ENCODE peak calls at places on chromosomes 2 and 18, in ten cellular contexts. One of them, this sample, is unnamed.

GRCh38 chr2:8541223-8541622 is 140.6 kb upstream of the ID2 start:
- DNase-seq in adrenal gland: no peak
- DNase-seq in gastrocnemius medialis: no peak
- DNase-seq in right lobe of liver: no peak
- DNase-seq in prostate gland: no peak
- DNase-seq in uterus: no peak
- DNase-seq in body of pancreas: no peak
- DNase-seq in A549: no peak
- DNase-seq in upper lobe of left lung: no peak
- DNase-seq in heart left ventricle: no peak
- DNase-seq in this sample: no peak

GRCh38 chr2:88831792-88832248 is 140.3 kb downstream of the RPIA start:
- DNase-seq in adrenal gland: peak; percentile 24
- DNase-seq in gastrocnemius medialis: no peak
- DNase-seq in heart left ventricle: peak; percentile 76
- DNase-seq in prostate gland: no peak
- DNase-seq in uterus: no peak
- DNase-seq in upper lobe of left lung: peak; percentile 54
- DNase-seq in A549: peak; percentile 66
- DNase-seq in body of pancreas: peak; percentile 42
- DNase-seq in right lobe of liver: peak; percentile 47
- DNase-seq in this sample: no peak

GRCh38 chr18:72867721-72868665 is at the start of gene NETO1:
- DNase-seq in heart left ventricle: no peak
- DNase-seq in upper lobe of left lung: peak; percentile 77
- DNase-seq in uterus: no peak
- DNase-seq in right lobe of liver: no peak
- DNase-seq in adrenal gland: no peak
- DNase-seq in A549: no peak
- DNase-seq in prostate gland: no peak
- DNase-seq in body of pancreas: no peak
- DNase-seq in gastrocnemius medialis: no peak
- DNase-seq in this sample: no peak

GRCh38 chr2:67790622-67791021 is 272.2 kb downstream of the C1D start:
- DNase-seq in A549: no peak
- DNase-seq in gastrocnemius medialis: no peak
- DNase-seq in heart left ventricle: no peak
- DNase-seq in uterus: no peak
- DNase-seq in body of pancreas: no peak
- DNase-seq in adrenal gland: no peak
- DNase-seq in prostate gland: no peak
- DNase-seq in upper lobe of left lung: no peak
- DNase-seq in right lobe of liver: no peak
- DNase-seq in this sample: no peak

GRCh38 chr2:233460726-233461431 is 105.7 kb downstream of the USP40 start:
- DNase-seq in uterus: no peak
- DNase-seq in heart left ventricle: no peak
- DNase-seq in prostate gland: peak; percentile 44
- DNase-seq in adrenal gland: no peak
- DNase-seq in A549: no peak
- DNase-seq in gastrocnemius medialis: peak; percentile 77
- DNase-seq in upper lobe of left lung: peak; percentile 81
- DNase-seq in right lobe of liver: peak; percentile 15
- DNase-seq in body of pancreas: no peak
- DNase-seq in this sample: no peak

GRCh38 chr2:234258562-234259141 is 208.2 kb downstream of the SPP2 start:
- DNase-seq in body of pancreas: no peak
- DNase-seq in upper lobe of left lung: no peak
- DNase-seq in right lobe of liver: no peak
- DNase-seq in gastrocnemius medialis: no peak
- DNase-seq in adrenal gland: no peak
- DNase-seq in heart left ventricle: no peak
- DNase-seq in A549: no peak
- DNase-seq in prostate gland: no peak
- DNase-seq in uterus: no peak
- DNase-seq in this sample: no peak

GRCh38 chr2:127589876-127590275 is 54.4 kb downstream of the MYO7B start:
- DNase-seq in gastrocnemius medialis: no peak
- DNase-seq in heart left ventricle: no peak
- DNase-seq in body of pancreas: no peak
- DNase-seq in A549: no peak
- DNase-seq in upper lobe of left lung: no peak
- DNase-seq in right lobe of liver: no peak
- DNase-seq in prostate gland: no peak
- DNase-seq in adrenal gland: no peak
- DNase-seq in uterus: no peak
- DNase-seq in this sample: no peak

GRCh38 chr2:168336786-168337388 is 89.5 kb upstream of the STK39 start:
- DNase-seq in upper lobe of left lung: no peak
- DNase-seq in uterus: no peak
- DNase-seq in heart left ventricle: no peak
- DNase-seq in right lobe of liver: peak; percentile 56
- DNase-seq in prostate gland: peak; percentile 56
- DNase-seq in body of pancreas: peak; percentile 84
- DNase-seq in adrenal gland: no peak
- DNase-seq in gastrocnemius medialis: no peak
- DNase-seq in A549: peak; percentile 55
- DNase-seq in this sample: no peak

GRCh38 chr18:6820314-6820713 is 90.8 kb downstream of the ARHGAP28 start:
- DNase-seq in prostate gland: no peak
- DNase-seq in right lobe of liver: no peak
- DNase-seq in adrenal gland: no peak
- DNase-seq in upper lobe of left lung: no peak
- DNase-seq in gastrocnemius medialis: no peak
- DNase-seq in body of pancreas: no peak
- DNase-seq in heart left ventricle: no peak
- DNase-seq in uterus: no peak
- DNase-seq in A549: no peak
- DNase-seq in this sample: no peak

GRCh38 chr2:61011649-61012048 is 5.9 kb upstream of the PEX13 start:
- DNase-seq in gastrocnemius medialis: peak; percentile 49
- DNase-seq in uterus: no peak
- DNase-seq in upper lobe of left lung: no peak
- DNase-seq in adrenal gland: no peak
- DNase-seq in right lobe of liver: no peak
- DNase-seq in heart left ventricle: no peak
- DNase-seq in prostate gland: no peak
- DNase-seq in body of pancreas: no peak
- DNase-seq in A549: no peak
- DNase-seq in this sample: no peak

GRCh38 chr18:49447810-49448745 is 12.4 kb downstream of the DYM start:
- DNase-seq in body of pancreas: no peak
- DNase-seq in uterus: no peak
- DNase-seq in heart left ventricle: no peak
- DNase-seq in A549: peak; percentile 71
- DNase-seq in upper lobe of left lung: no peak
- DNase-seq in adrenal gland: no peak
- DNase-seq in right lobe of liver: no peak
- DNase-seq in gastrocnemius medialis: no peak
- DNase-seq in prostate gland: peak; percentile 40
- DNase-seq in this sample: no peak

GRCh38 chr2:12227941-12228608 is 481.6 kb downstream of the LPIN1 start:
- DNase-seq in adrenal gland: no peak
- DNase-seq in upper lobe of left lung: no peak
- DNase-seq in heart left ventricle: no peak
- DNase-seq in A549: no peak
- DNase-seq in uterus: no peak
- DNase-seq in right lobe of liver: no peak
- DNase-seq in gastrocnemius medialis: no peak
- DNase-seq in prostate gland: no peak
- DNase-seq in body of pancreas: no peak
- DNase-seq in this sample: no peak

GRCh38 chr2:892892-893291 is 57.8 kb upstream of the SNTG2 start:
- DNase-seq in right lobe of liver: no peak
- DNase-seq in adrenal gland: no peak
- DNase-seq in prostate gland: no peak
- DNase-seq in uterus: no peak
- DNase-seq in gastrocnemius medialis: no peak
- DNase-seq in upper lobe of left lung: no peak
- DNase-seq in body of pancreas: no peak
- DNase-seq in heart left ventricle: no peak
- DNase-seq in A549: no peak
- DNase-seq in this sample: no peak

GRCh38 chr2:78982638-78983330 is 42.7 kb upstream of the REG3G start:
- DNase-seq in prostate gland: no peak
- DNase-seq in right lobe of liver: no peak
- DNase-seq in uterus: no peak
- DNase-seq in A549: no peak
- DNase-seq in upper lobe of left lung: no peak
- DNase-seq in adrenal gland: no peak
- DNase-seq in gastrocnemius medialis: no peak
- DNase-seq in body of pancreas: no peak
- DNase-seq in heart left ventricle: no peak
- DNase-seq in this sample: no peak

GRCh38 chr2:78980871-78981270 is 44.6 kb upstream of the REG3G start:
- DNase-seq in adrenal gland: no peak
- DNase-seq in gastrocnemius medialis: no peak
- DNase-seq in upper lobe of left lung: no peak
- DNase-seq in A549: no peak
- DNase-seq in heart left ventricle: no peak
- DNase-seq in right lobe of liver: no peak
- DNase-seq in prostate gland: no peak
- DNase-seq in body of pancreas: no peak
- DNase-seq in uterus: no peak
- DNase-seq in this sample: no peak

GRCh38 chr2:78978340-78978739 is 47.2 kb upstream of the REG3G start:
- DNase-seq in heart left ventricle: no peak
- DNase-seq in A549: no peak
- DNase-seq in gastrocnemius medialis: no peak
- DNase-seq in right lobe of liver: no peak
- DNase-seq in adrenal gland: no peak
- DNase-seq in body of pancreas: no peak
- DNase-seq in prostate gland: no peak
- DNase-seq in upper lobe of left lung: no peak
- DNase-seq in uterus: no peak
- DNase-seq in this sample: no peak

GRCh38 chr2:78977661-78978145 is 47.8 kb upstream of the REG3G start:
- DNase-seq in prostate gland: no peak
- DNase-seq in gastrocnemius medialis: no peak
- DNase-seq in upper lobe of left lung: no peak
- DNase-seq in right lobe of liver: no peak
- DNase-seq in body of pancreas: no peak
- DNase-seq in heart left ventricle: no peak
- DNase-seq in uterus: no peak
- DNase-seq in A549: no peak
- DNase-seq in adrenal gland: no peak
- DNase-seq in this sample: no peak

GRCh38 chr2:78979380-78980238 is 45.9 kb upstream of the REG3G start:
- DNase-seq in body of pancreas: peak; percentile 61
- DNase-seq in gastrocnemius medialis: no peak
- DNase-seq in prostate gland: no peak
- DNase-seq in A549: peak; percentile 42
- DNase-seq in right lobe of liver: no peak
- DNase-seq in adrenal gland: peak; percentile 48
- DNase-seq in uterus: no peak
- DNase-seq in upper lobe of left lung: no peak
- DNase-seq in heart left ventricle: no peak
- DNase-seq in this sample: no peak
- TF ChIP-seq CTCF in body of pancreas: peak; percentile 75
- TF ChIP-seq CTCF in gastrocnemius medialis: peak; percentile 57
- TF ChIP-seq CTCF in prostate gland: peak; percentile 48
- TF ChIP-seq CTCF in A549: peak; percentile 60
- TF ChIP-seq CTCF in right lobe of liver: peak; percentile 37
- TF ChIP-seq CTCF in adrenal gland: peak; percentile 50
- TF ChIP-seq CTCF in uterus: peak; percentile 36
- TF ChIP-seq CTCF in upper lobe of left lung: peak; percentile 20
- TF ChIP-seq CTCF in heart left ventricle: no peak
- TF ChIP-seq CTCF in this sample: no peak

GRCh38 chr2:96485751-96486643 is 19.2 kb downstream of the NEURL3 start:
- DNase-seq in upper lobe of left lung: peak; percentile 87
- DNase-seq in prostate gland: peak; percentile 72
- DNase-seq in heart left ventricle: peak; percentile 81
- DNase-seq in uterus: peak; percentile 59
- DNase-seq in body of pancreas: peak; percentile 75
- DNase-seq in right lobe of liver: peak; percentile 79
- DNase-seq in A549: no peak
- DNase-seq in adrenal gland: peak; percentile 86
- DNase-seq in gastrocnemius medialis: no peak
- DNase-seq in this sample: no peak
- TF ChIP-seq POLR2A in upper lobe of left lung: no peak
- TF ChIP-seq POLR2A in prostate gland: peak; percentile 64
- TF ChIP-seq POLR2A in heart left ventricle: peak; percentile 69
- TF ChIP-seq POLR2A in uterus: peak; percentile 61
- TF ChIP-seq POLR2A in body of pancreas: peak; percentile 84
- TF ChIP-seq POLR2A in right lobe of liver: peak; percentile 46
- TF ChIP-seq POLR2A in A549: no peak
- TF ChIP-seq POLR2A in adrenal gland: peak; percentile 10
- TF ChIP-seq POLR2A in gastrocnemius medialis: peak; percentile 32
- TF ChIP-seq POLR2A in this sample: peak; percentile 28

GRCh38 chr2:100041385-100041784 is 101.0 kb downstream of the AFF3 start:
- DNase-seq in gastrocnemius medialis: no peak
- DNase-seq in right lobe of liver: no peak
- DNase-seq in A549: no peak
- DNase-seq in heart left ventricle: no peak
- DNase-seq in uterus: no peak
- DNase-seq in body of pancreas: no peak
- DNase-seq in adrenal gland: no peak
- DNase-seq in upper lobe of left lung: no peak
- DNase-seq in prostate gland: no peak
- DNase-seq in this sample: no peak

GRCh38 chr2:100042559-100042958 is 99.8 kb downstream of the AFF3 start:
- DNase-seq in heart left ventricle: no peak
- DNase-seq in upper lobe of left lung: no peak
- DNase-seq in A549: no peak
- DNase-seq in adrenal gland: no peak
- DNase-seq in uterus: no peak
- DNase-seq in right lobe of liver: no peak
- DNase-seq in gastrocnemius medialis: no peak
- DNase-seq in body of pancreas: no peak
- DNase-seq in prostate gland: no peak
- DNase-seq in this sample: no peak

GRCh38 chr2:100043246-100043890 is 99.0 kb downstream of the AFF3 start:
- DNase-seq in heart left ventricle: no peak
- DNase-seq in adrenal gland: no peak
- DNase-seq in gastrocnemius medialis: no peak
- DNase-seq in prostate gland: no peak
- DNase-seq in uterus: no peak
- DNase-seq in body of pancreas: no peak
- DNase-seq in A549: no peak
- DNase-seq in upper lobe of left lung: no peak
- DNase-seq in right lobe of liver: no peak
- DNase-seq in this sample: no peak

GRCh38 chr2:100043891-100044255 is 98.5 kb downstream of the AFF3 start:
- DNase-seq in gastrocnemius medialis: no peak
- DNase-seq in body of pancreas: no peak
- DNase-seq in upper lobe of left lung: no peak
- DNase-seq in right lobe of liver: no peak
- DNase-seq in A549: no peak
- DNase-seq in prostate gland: no peak
- DNase-seq in uterus: no peak
- DNase-seq in adrenal gland: no peak
- DNase-seq in heart left ventricle: no peak
- DNase-seq in this sample: no peak

GRCh38 chr2:100041946-100042345 is 100.4 kb downstream of the AFF3 start:
- DNase-seq in right lobe of liver: no peak
- DNase-seq in upper lobe of left lung: peak; percentile 32
- DNase-seq in uterus: no peak
- DNase-seq in prostate gland: no peak
- DNase-seq in adrenal gland: no peak
- DNase-seq in heart left ventricle: no peak
- DNase-seq in body of pancreas: no peak
- DNase-seq in gastrocnemius medialis: no peak
- DNase-seq in A549: no peak
- DNase-seq in this sample: no peak
- H3K27ac ChIP-seq in right lobe of liver: no peak overlapping the region
- H3K27ac ChIP-seq in upper lobe of left lung: no peak overlapping the region
- H3K27ac ChIP-seq in uterus: no peak overlapping the region
- H3K27ac ChIP-seq in prostate gland: no peak overlapping the region
- H3K27ac ChIP-seq in adrenal gland: no peak overlapping the region
- H3K27ac ChIP-seq in heart left ventricle: no peak overlapping the region
- H3K27ac ChIP-seq in body of pancreas: no peak overlapping the region
- H3K27ac ChIP-seq in gastrocnemius medialis: no peak overlapping the region
- H3K27ac ChIP-seq in A549: no peak overlapping the region
- H3K27ac ChIP-seq in this sample: no peak overlapping the region

GRCh38 chr18:79371536-79372210 is 24.1 kb upstream of the NFATC1 start:
- DNase-seq in gastrocnemius medialis: no peak
- DNase-seq in uterus: no peak
- DNase-seq in right lobe of liver: no peak
- DNase-seq in upper lobe of left lung: no peak
- DNase-seq in body of pancreas: no peak
- DNase-seq in prostate gland: no peak
- DNase-seq in A549: no peak
- DNase-seq in heart left ventricle: no peak
- DNase-seq in adrenal gland: no peak
- DNase-seq in this sample: no peak
- TF ChIP-seq CTCF in gastrocnemius medialis: no peak
- TF ChIP-seq CTCF in uterus: no peak
- TF ChIP-seq CTCF in right lobe of liver: no peak
- TF ChIP-seq CTCF in upper lobe of left lung: no peak
- TF ChIP-seq CTCF in body of pancreas: no peak
- TF ChIP-seq CTCF in prostate gland: no peak
- TF ChIP-seq CTCF in A549: no peak
- TF ChIP-seq CTCF in heart left ventricle: no peak
- TF ChIP-seq CTCF in adrenal gland: no peak
- TF ChIP-seq CTCF in this sample: no peak